ENCODE peak calls at places on chromosome 1, in four cellular contexts. X, O, H and Q are unnamed samples.

GRCh38 chr1:116814935-116815334 is 60.7 kb downstream of the CD2 start:
- DNase-seq in O (no peak), H (no peak), X (no peak), Q (no peak)

GRCh38 chr1:91968334-91968733 is 19.1 kb downstream of the BRDT start:
- DNase-seq in O (no peak), X (no peak), H (no peak), Q (no peak)

GRCh38 chr1:200042119-200042436 is 14.6 kb downstream of the NR5A2 start:
- DNase-seq in H (no peak), O (no peak), X (no peak), Q (no peak)

GRCh38 chr1:89198500-89199072 is at the start of gene GBP4:
- DNase-seq in H (peak; percentile 20), O (peak; percentile 11), X (no peak), Q (peak; percentile 64)

GRCh38 chr1:223393275-223394214 is at the start of gene CCDC185:
- DNase-seq in H (no peak), X (no peak), O (no peak), Q (no peak)

GRCh38 chr1:8652607-8653046 is 164.8 kb downstream of the RERE start:
- DNase-seq in O (no peak), H (no peak), X (no peak), Q (no peak)

GRCh38 chr1:93614550-93615200 is 67.0 kb downstream of the BCAR3 start:
- DNase-seq in X (no peak), H (peak; percentile 76), O (peak; percentile 47), Q (no peak)

GRCh38 chr1:241857131-241857530 is 9.1 kb downstream of the EXO1 start:
- DNase-seq in X (no peak), O (peak; percentile 12), H (no peak), Q (no peak)

GRCh38 chr1:228082975-228083870 is 715 bp downstream of the ARF1 start:
- DNase-seq in H (peak; percentile 48), X (peak; percentile 84), O (no peak), Q (no peak)

GRCh38 chr1:12708956-12709555 is 6.9 kb upstream of the AADACL3 start:
- DNase-seq in X (no peak), H (no peak), O (peak; percentile 16), Q (no peak)

GRCh38 chr1:182193908-182194550 is 132.5 kb upstream of the ZNF648 start:
- DNase-seq in O (peak; percentile 98), H (no peak), X (peak; percentile 75), Q (no peak)

GRCh38 chr1:228279722-228280105 is 71.9 kb downstream of the OBSCN start:
- DNase-seq in H (no peak), X (no peak), O (no peak), Q (no peak)

GRCh38 chr1:232547938-232548484 is 81.9 kb downstream of the SIPA1L2 start:
- DNase-seq in X (no peak), H (no peak), O (no peak), Q (no peak)

GRCh38 chr1:154808261-154808908 is 61.7 kb downstream of the KCNN3 start:
- DNase-seq in O (no peak), X (no peak), H (no peak), Q (no peak)